ENCODE peak calls at places on chromosomes 1 and 21, in seven cellular contexts. T is PC-9; R is NCI-H748 treated with DMSO at 0.1 percent for 48 hours; O is fibroblast of pulmonary artery; K is NCI-H1105; P is anterior cingulate cortex; W is stimulated activated CD8-positive, alpha-beta memory T cell treated with anti-CD3 and anti-CD28 coated beads, Interleukin-2, amount 100 ng/mL, for 48 hours. H is an unnamed sample.

GRCh38 chr1:11653616-11654570 is at the start of gene FBXO2:
- DNase-seq in T (peak), R (no peak), O (no peak), K (no peak), P (peak), W (no peak), H (no peak)

GRCh38 chr1:80994934-80995333 is 805.8 kb upstream of the ADGRL2 start:
- DNase-seq in T (no peak), R (no peak), O (peak), K (no peak), P (no peak), W (no peak), H (no peak)

GRCh38 chr1:119374208-119374877 is 5.8 kb downstream of the HAO2 start:
- DNase-seq in T (peak), R (no peak), O (peak), K (no peak), P (no peak), W (no peak), H (no peak)

GRCh38 chr1:244341455-244342450 is 110.0 kb downstream of the ADSS2 start:
- DNase-seq in T (no peak), R (peak), O (peak), K (peak), P (peak), W (no peak), H (no peak)

GRCh38 chr1:56522680-56523079 is 56.7 kb downstream of the PLPP3 start:
- DNase-seq in T (no peak), R (no peak), O (peak), K (no peak), P (no peak), W (no peak), H (no peak)

GRCh38 chr21:36627242-36627641 is 71.7 kb upstream of the SIM2 start:
- DNase-seq in T (peak), R (no peak), O (peak), K (no peak), P (no peak), W (no peak), H (no peak)

GRCh38 chr1:212098340-212098739 is 62.8 kb downstream of the DTL start:
- DNase-seq in T (no peak), R (no peak), O (no peak), K (no peak), P (no peak), W (no peak), H (no peak)

GRCh38 chr1:201603613-201604232 is 64.8 kb downstream of the NAV1 start:
- DNase-seq in T (no peak), R (no peak), O (peak), K (no peak), P (no peak), W (no peak), H (no peak)

GRCh38 chr1:221439734-221440436 is 302.0 kb downstream of the DUSP10 start:
- DNase-seq in T (peak), R (no peak), O (peak), K (no peak), P (no peak), W (peak), H (no peak)

GRCh38 chr1:15929258-15929935 is 46.5 kb downstream of the ZBTB17 start:
- DNase-seq in T (no peak), R (no peak), O (no peak), K (no peak), P (no peak), W (no peak), H (no peak)

GRCh38 chr1:26281091-26281958 is 1.4 kb downstream of the SH3BGRL3 start:
- DNase-seq in T (no peak), R (no peak), O (peak), K (no peak), P (no peak), W (no peak), H (no peak)

GRCh38 chr1:53911442-53911841 is 17.5 kb downstream of the DIO1 start:
- DNase-seq in T (no peak), R (no peak), O (no peak), K (no peak), P (no peak), W (no peak), H (no peak)

GRCh38 chr1:177351361-177352108 is 180.8 kb downstream of the BRINP2 start:
- DNase-seq in T (no peak), R (no peak), O (no peak), K (no peak), P (no peak), W (no peak), H (no peak)

GRCh38 chr1:76668046-76668445 is 199.2 kb upstream of the ST6GALNAC5 start:
- DNase-seq in T (no peak), R (no peak), O (no peak), K (no peak), P (no peak), W (no peak), H (no peak)

GRCh38 chr1:38586993-38587646 is 272.5 kb downstream of the RRAGC start:
- DNase-seq in T (no peak), R (peak), O (peak), K (no peak), P (peak), W (peak), H (peak)

GRCh38 chr1:94926365-94926914 is 470 bp downstream of the CNN3 start:
- DNase-seq in T (peak), R (peak), O (peak), K (peak), P (peak), W (no peak), H (peak)

GRCh38 chr1:27487927-27488522 is 1.9 kb downstream of the WASF2 start:
- DNase-seq in T (peak), R (no peak), O (peak), K (no peak), P (no peak), W (no peak), H (no peak)

GRCh38 chr1:245154429-245155185 is at the start of gene KIF26B:
- DNase-seq in T (no peak), R (no peak), O (peak), K (no peak), P (peak), W (no peak), H (no peak)

GRCh38 chr1:4970532-4970931 is 316.1 kb downstream of the AJAP1 start:
- DNase-seq in T (no peak), R (no peak), O (no peak), K (no peak), P (no peak), W (no peak), H (no peak)

GRCh38 chr1:209727286-209727685 is 22.6 kb downstream of the HSD11B1 start:
- DNase-seq in T (no peak), R (no peak), O (no peak), K (no peak), P (no peak), W (no peak), H (no peak)

GRCh38 chr21:25871566-25871965 is 136.8 kb downstream of the GABPA start:
- DNase-seq in T (no peak), R (no peak), O (no peak), K (no peak), P (no peak), W (no peak), H (no peak)

GRCh38 chr1:99682291-99682751 is 36.4 kb downstream of the PALMD start:
- DNase-seq in T (peak), R (no peak), O (peak), K (no peak), P (no peak), W (no peak), H (no peak)

GRCh38 chr1:8026976-8027747 is 1.1 kb upstream of the ERRFI1 start:
- DNase-seq in T (no peak), R (no peak), O (peak), K (no peak), P (no peak), W (no peak), H (peak)

GRCh38 chr1:68278221-68278620 is 45.9 kb upstream of the WLS start:
- DNase-seq in T (no peak), R (no peak), O (no peak), K (no peak), P (no peak), W (no peak), H (no peak)

GRCh38 chr1:240100351-240100750 is 8.7 kb downstream of the FMN2 start:
- DNase-seq in T (no peak), R (no peak), O (no peak), K (no peak), P (no peak), W (no peak), H (no peak)

GRCh38 chr1:204419064-204419403 is 7.4 kb upstream of the PPP1R15B start:
- DNase-seq in T (peak), R (no peak), O (no peak), K (no peak), P (no peak), W (no peak), H (peak)

GRCh38 chr1:184289825-184290550 is 96.8 kb upstream of the C1orf21 start:
- DNase-seq in T (no peak), R (no peak), O (no peak), K (peak), P (no peak), W (no peak), H (no peak)

GRCh38 chr21:39809936-39810335 is 57.3 kb upstream of the PCP4 start:
- DNase-seq in T (no peak), R (no peak), O (no peak), K (no peak), P (no peak), W (no peak), H (no peak)

GRCh38 chr1:16204634-16205332 is 7.7 kb downstream of the ARHGEF19 start:
- DNase-seq in T (no peak), R (peak), O (no peak), K (no peak), P (no peak), W (peak), H (no peak)

GRCh38 chr1:22190251-22190650 is 47.4 kb upstream of the WNT4 start:
- DNase-seq in T (no peak), R (no peak), O (no peak), K (no peak), P (no peak), W (no peak), H (no peak)

GRCh38 chr1:117561551-117561950 is 44.3 kb upstream of the TENT5C start:
- DNase-seq in T (no peak), R (no peak), O (no peak), K (no peak), P (no peak), W (no peak), H (peak)

GRCh38 chr1:186102559-186103148 is 272.4 kb downstream of the TPR start:
- DNase-seq in T (peak), R (no peak), O (peak), K (no peak), P (no peak), W (no peak), H (no peak)

GRCh38 chr1:184650177-184650866 is 104.3 kb downstream of the EDEM3 start:
- DNase-seq in T (peak), R (no peak), O (no peak), K (no peak), P (no peak), W (no peak), H (no peak)

GRCh38 chr1:108534748-108535147 is 25.2 kb upstream of the EEIG2 start:
- DNase-seq in T (no peak), R (no peak), O (no peak), K (no peak), P (no peak), W (no peak), H (no peak)

GRCh38 chr21:43207868-43208267 is 39.1 kb downstream of the CRYAA start:
- DNase-seq in T (no peak), R (no peak), O (no peak), K (no peak), P (no peak), W (no peak), H (peak)

GRCh38 chr1:33349778-33350610 is 29.1 kb upstream of the A3GALT2 start:
- DNase-seq in T (peak), R (peak), O (peak), K (peak), P (peak), W (peak), H (peak)

GRCh38 chr1:165371588-165372235 is 15.2 kb upstream of the LMX1A start:
- DNase-seq in T (no peak), R (no peak), O (no peak), K (no peak), P (no peak), W (no peak), H (no peak)

GRCh38 chr1:215793210-215793609 is 226.1 kb downstream of the KCTD3 start:
- DNase-seq in T (no peak), R (no peak), O (peak), K (no peak), P (no peak), W (no peak), H (no peak)